ENCODE peak calls at places on chromosomes 5 and 9, in eight cellular contexts. One of them, this sample, is unnamed.

GRCh38 chr5:124492444-124493224 is 253.8 kb downstream of the ZNF608 start:
- DNase-seq in brain microvascular endothelial cell: no peak
- DNase-seq in PC-9: no peak
- DNase-seq in coronary artery: no peak
- DNase-seq in CD8-positive, alpha-beta T cell: no peak
- DNase-seq in HepG2: no peak
- DNase-seq in ovary: no peak
- DNase-seq in AG04450: no peak
- DNase-seq in this sample: no peak

GRCh38 chr5:113181853-113182490 is 205.4 kb downstream of the DCP2 start:
- DNase-seq in AG04450: no peak
- DNase-seq in HepG2: no peak
- DNase-seq in ovary: no peak
- DNase-seq in CD8-positive, alpha-beta T cell: no peak
- DNase-seq in brain microvascular endothelial cell: no peak
- DNase-seq in coronary artery: no peak
- DNase-seq in PC-9: no peak
- DNase-seq in this sample: no peak

GRCh38 chr5:9932770-9933169 is 302.6 kb upstream of the TAS2R1 start:
- DNase-seq in AG04450: peak; percentile 18
- DNase-seq in coronary artery: no peak
- DNase-seq in CD8-positive, alpha-beta T cell: no peak
- DNase-seq in HepG2: no peak
- DNase-seq in PC-9: no peak
- DNase-seq in ovary: no peak
- DNase-seq in brain microvascular endothelial cell: peak; percentile 92
- DNase-seq in this sample: no peak

GRCh38 chr9:101582593-101582992 is 12.2 kb downstream of the PPP3R2 start:
- DNase-seq in coronary artery: no peak
- DNase-seq in AG04450: peak; percentile 43
- DNase-seq in CD8-positive, alpha-beta T cell: no peak
- DNase-seq in PC-9: no peak
- DNase-seq in HepG2: no peak
- DNase-seq in ovary: no peak
- DNase-seq in brain microvascular endothelial cell: peak; percentile 36
- DNase-seq in this sample: no peak

GRCh38 chr9:123445981-123446610 is 90.1 kb downstream of the CRB2 start:
- DNase-seq in PC-9: no peak
- DNase-seq in brain microvascular endothelial cell: peak; percentile 16
- DNase-seq in CD8-positive, alpha-beta T cell: no peak
- DNase-seq in AG04450: no peak
- DNase-seq in HepG2: no peak
- DNase-seq in ovary: no peak
- DNase-seq in coronary artery: peak; percentile 56
- DNase-seq in this sample: no peak

GRCh38 chr9:111016046-111017026 is 21.9 kb downstream of the LPAR1 start:
- DNase-seq in coronary artery: no peak
- DNase-seq in CD8-positive, alpha-beta T cell: no peak
- DNase-seq in brain microvascular endothelial cell: peak; percentile 70
- DNase-seq in HepG2: no peak
- DNase-seq in AG04450: no peak
- DNase-seq in PC-9: no peak
- DNase-seq in ovary: no peak
- DNase-seq in this sample: no peak

GRCh38 chr9:99903393-99903792 is 3.1 kb upstream of the STX17 start:
- DNase-seq in ovary: no peak
- DNase-seq in CD8-positive, alpha-beta T cell: no peak
- DNase-seq in HepG2: no peak
- DNase-seq in AG04450: no peak
- DNase-seq in brain microvascular endothelial cell: no peak
- DNase-seq in PC-9: no peak
- DNase-seq in coronary artery: no peak
- DNase-seq in this sample: no peak

GRCh38 chr9:86549434-86549833 is 195.2 kb upstream of the TUT7 start:
- DNase-seq in PC-9: no peak
- DNase-seq in HepG2: no peak
- DNase-seq in AG04450: peak; percentile 93
- DNase-seq in coronary artery: no peak
- DNase-seq in brain microvascular endothelial cell: peak; percentile 84
- DNase-seq in ovary: no peak
- DNase-seq in CD8-positive, alpha-beta T cell: no peak
- DNase-seq in this sample: no peak

GRCh38 chr9:124011460-124012301 is at the start of gene LHX2:
- DNase-seq in CD8-positive, alpha-beta T cell: no peak
- DNase-seq in AG04450: no peak
- DNase-seq in brain microvascular endothelial cell: peak; percentile 9
- DNase-seq in coronary artery: no peak
- DNase-seq in HepG2: no peak
- DNase-seq in PC-9: peak; percentile 69
- DNase-seq in ovary: peak; percentile 53
- DNase-seq in this sample: peak; percentile 28

GRCh38 chr5:14229181-14229580 is 86.0 kb downstream of the TRIO start:
- DNase-seq in CD8-positive, alpha-beta T cell: no peak
- DNase-seq in PC-9: no peak
- DNase-seq in AG04450: no peak
- DNase-seq in brain microvascular endothelial cell: no peak
- DNase-seq in coronary artery: no peak
- DNase-seq in HepG2: no peak
- DNase-seq in ovary: no peak
- DNase-seq in this sample: no peak

GRCh38 chr5:10563940-10564837 is at the start of gene ANKRD33B:
- DNase-seq in AG04450: no peak
- DNase-seq in ovary: peak; percentile 19
- DNase-seq in HepG2: peak; percentile 9
- DNase-seq in CD8-positive, alpha-beta T cell: peak; percentile 80
- DNase-seq in PC-9: peak; percentile 95
- DNase-seq in brain microvascular endothelial cell: peak; percentile 39
- DNase-seq in coronary artery: no peak
- DNase-seq in this sample: peak; percentile 64

GRCh38 chr5:89090021-89090420 is 207.0 kb upstream of the MEF2C start:
- DNase-seq in brain microvascular endothelial cell: no peak
- DNase-seq in HepG2: no peak
- DNase-seq in CD8-positive, alpha-beta T cell: no peak
- DNase-seq in ovary: no peak
- DNase-seq in AG04450: no peak
- DNase-seq in PC-9: no peak
- DNase-seq in coronary artery: no peak
- DNase-seq in this sample: no peak
- H3K4me3 ChIP-seq in brain microvascular endothelial cell: no peak overlapping the region
- H3K4me3 ChIP-seq in HepG2: no peak overlapping the region
- H3K4me3 ChIP-seq in CD8-positive, alpha-beta T cell: no peak overlapping the region
- H3K4me3 ChIP-seq in ovary: no peak overlapping the region
- H3K4me3 ChIP-seq in AG04450: no peak overlapping the region
- H3K4me3 ChIP-seq in PC-9: no peak overlapping the region
- H3K4me3 ChIP-seq in coronary artery: no peak overlapping the region
- H3K4me3 ChIP-seq in this sample: no peak overlapping the region

DNA sequence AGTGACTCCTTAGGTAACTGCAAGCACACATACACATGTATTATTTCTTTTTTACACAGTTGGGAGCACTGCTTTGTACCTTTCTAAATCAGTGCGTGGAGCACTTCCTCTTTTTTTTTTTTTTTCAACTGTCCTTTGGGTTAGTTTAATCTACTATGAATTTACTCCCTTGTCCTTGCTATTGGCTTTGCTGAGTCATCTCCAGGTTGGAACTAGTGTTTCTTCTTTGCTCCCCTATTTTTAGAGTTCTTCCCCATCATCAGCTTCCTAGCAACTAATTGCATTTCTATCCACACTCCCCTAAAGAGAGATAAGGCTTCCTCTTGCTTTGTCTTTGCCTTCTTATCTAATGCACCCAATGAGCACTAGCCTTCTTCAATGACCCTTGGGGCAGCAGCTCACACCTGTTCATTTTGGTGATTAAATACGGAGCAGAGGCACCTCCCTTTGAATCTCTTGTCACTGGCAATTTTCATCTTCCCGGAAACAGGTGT is 24.3 kb downstream of the S100Z start:
- DNase-seq in PC-9: no peak
- DNase-seq in CD8-positive, alpha-beta T cell: no peak
- DNase-seq in ovary: no peak
- DNase-seq in HepG2: no peak
- DNase-seq in coronary artery: no peak
- DNase-seq in AG04450: no peak
- DNase-seq in brain microvascular endothelial cell: no peak
- DNase-seq in this sample: no peak
- H3K27ac ChIP-seq in PC-9: no peak overlapping the region
- H3K27ac ChIP-seq in CD8-positive, alpha-beta T cell: no peak overlapping the region
- H3K27ac ChIP-seq in ovary: no peak overlapping the region
- H3K27ac ChIP-seq in HepG2: no peak overlapping the region
- H3K27ac ChIP-seq in coronary artery: no peak overlapping the region
- H3K27ac ChIP-seq in AG04450: no peak overlapping the region
- H3K27ac ChIP-seq in brain microvascular endothelial cell: no peak overlapping the region
- H3K27ac ChIP-seq in this sample: no peak overlapping the region

GRCh38 chr9:132798817-132799790 is 79.0 kb downstream of the AK8 start:
- DNase-seq in CD8-positive, alpha-beta T cell: no peak
- DNase-seq in PC-9: peak; percentile 78
- DNase-seq in ovary: peak; percentile 39
- DNase-seq in HepG2: peak; percentile 27
- DNase-seq in brain microvascular endothelial cell: no peak
- DNase-seq in AG04450: no peak
- DNase-seq in coronary artery: no peak
- DNase-seq in this sample: no peak
- TF ChIP-seq CTCF in CD8-positive, alpha-beta T cell: no peak
- TF ChIP-seq CTCF in PC-9: no peak
- TF ChIP-seq CTCF in ovary: no peak
- TF ChIP-seq CTCF in HepG2: peak; percentile 64
- TF ChIP-seq CTCF in brain microvascular endothelial cell: peak; percentile 17
- TF ChIP-seq CTCF in AG04450: no peak
- TF ChIP-seq CTCF in coronary artery: no peak
- TF ChIP-seq CTCF in this sample: no peak

DNA sequence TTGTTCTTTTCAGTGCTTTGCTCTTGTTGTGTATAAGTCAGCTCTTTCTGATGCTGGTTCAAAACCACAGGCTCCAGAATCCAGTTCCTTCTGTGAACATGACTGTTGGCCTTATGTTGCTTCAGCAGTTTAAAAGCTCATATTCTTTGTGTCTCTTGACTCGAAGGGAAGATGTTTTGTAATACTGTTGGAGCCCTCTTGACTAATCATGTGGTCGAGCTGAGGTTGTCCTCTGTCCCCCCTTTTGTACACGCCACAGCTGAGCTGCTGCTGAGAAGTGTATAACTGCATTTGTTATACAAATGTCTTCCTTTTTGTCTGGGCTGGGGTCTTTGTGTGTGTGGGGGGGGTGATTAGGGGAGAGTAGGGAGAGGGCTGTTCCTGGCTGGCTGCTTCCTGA is 35.8 kb downstream of the SLC36A1 start:
- DNase-seq in AG04450: no peak
- DNase-seq in CD8-positive, alpha-beta T cell: no peak
- DNase-seq in PC-9: no peak
- DNase-seq in HepG2: no peak
- DNase-seq in brain microvascular endothelial cell: no peak
- DNase-seq in coronary artery: no peak
- DNase-seq in ovary: no peak
- DNase-seq in this sample: no peak
- H3K4me3 ChIP-seq in AG04450: no peak overlapping the region
- H3K4me3 ChIP-seq in CD8-positive, alpha-beta T cell: no peak overlapping the region
- H3K4me3 ChIP-seq in PC-9: no peak overlapping the region
- H3K4me3 ChIP-seq in HepG2: no peak overlapping the region
- H3K4me3 ChIP-seq in brain microvascular endothelial cell: no peak overlapping the region
- H3K4me3 ChIP-seq in coronary artery: no peak overlapping the region
- H3K4me3 ChIP-seq in ovary: no peak overlapping the region
- H3K4me3 ChIP-seq in this sample: no peak overlapping the region

This sample was measured in body of pancreas.